ENCODE peak calls at places on chromosomes 4 and X, in five cellular contexts. One of them, this sample, is unnamed.

GRCh38 chr4:159268607-159269006 is 165.7 kb downstream of the RAPGEF2 start:
- DNase-seq in GM13977: no peak
- DNase-seq in AG08396: no peak
- DNase-seq in IMR-90: no peak
- DNase-seq in cardiac septum: no peak
- DNase-seq in this sample: no peak

GRCh38 chr4:116073051-116073450 is 959.6 kb upstream of the NDST4 start:
- DNase-seq in AG08396: no peak
- DNase-seq in IMR-90: no peak
- DNase-seq in cardiac septum: no peak
- DNase-seq in GM13977: no peak
- DNase-seq in this sample: no peak

GRCh38 chr4:1344696-1345095 is 2.3 kb upstream of the UVSSA start:
- DNase-seq in AG08396: no peak
- DNase-seq in IMR-90: peak
- DNase-seq in cardiac septum: no peak
- DNase-seq in GM13977: no peak
- DNase-seq in this sample: no peak

GRCh38 chrX:40947276-40947675 is 138.0 kb upstream of the USP9X start:
- DNase-seq in cardiac septum: no peak
- DNase-seq in AG08396: peak
- DNase-seq in IMR-90: peak
- DNase-seq in GM13977: no peak
- DNase-seq in this sample: no peak

GRCh38 chr4:139665690-139666529 is at the start of gene MGST2:
- DNase-seq in IMR-90: peak
- DNase-seq in AG08396: peak
- DNase-seq in GM13977: peak
- DNase-seq in cardiac septum: peak
- DNase-seq in this sample: no peak

GRCh38 chr4:25564836-25565235 is 90.8 kb upstream of the SLC34A2 start:
- DNase-seq in IMR-90: no peak
- DNase-seq in AG08396: no peak
- DNase-seq in cardiac septum: no peak
- DNase-seq in GM13977: no peak
- DNase-seq in this sample: no peak

GRCh38 chrX:122094611-122095010 is 1047.2 kb downstream of the GLUD2 start:
- DNase-seq in cardiac septum: no peak
- DNase-seq in GM13977: no peak
- DNase-seq in AG08396: no peak
- DNase-seq in IMR-90: no peak
- DNase-seq in this sample: no peak

GRCh38 chr4:24121395-24122175 is 231.7 kb upstream of the PPARGC1A start:
- DNase-seq in cardiac septum: no peak
- DNase-seq in AG08396: no peak
- DNase-seq in GM13977: no peak
- DNase-seq in IMR-90: peak
- DNase-seq in this sample: no peak

GRCh38 chr4:18938343-18939109 is 917.0 kb upstream of the LCORL start:
- DNase-seq in cardiac septum: no peak
- DNase-seq in IMR-90: no peak
- DNase-seq in GM13977: no peak
- DNase-seq in AG08396: no peak
- DNase-seq in this sample: no peak

GRCh38 chr4:165404080-165404479 is 25.3 kb downstream of the CPE start:
- DNase-seq in AG08396: no peak
- DNase-seq in cardiac septum: no peak
- DNase-seq in IMR-90: no peak
- DNase-seq in GM13977: no peak
- DNase-seq in this sample: no peak

GRCh38 chr4:20299515-20299914 is 47.8 kb downstream of the SLIT2 start:
- DNase-seq in AG08396: peak
- DNase-seq in GM13977: no peak
- DNase-seq in IMR-90: peak
- DNase-seq in cardiac septum: no peak
- DNase-seq in this sample: no peak

GRCh38 chrX:139889760-139890159 is 43.1 kb downstream of the ATP11C start:
- DNase-seq in GM13977: no peak
- DNase-seq in cardiac septum: no peak
- DNase-seq in IMR-90: peak
- DNase-seq in AG08396: no peak
- DNase-seq in this sample: no peak

GRCh38 chrX:141468940-141469339 is 115.6 kb downstream of the SPANXA1 start:
- DNase-seq in cardiac septum: no peak
- DNase-seq in IMR-90: peak
- DNase-seq in AG08396: no peak
- DNase-seq in GM13977: no peak
- DNase-seq in this sample: no peak

GRCh38 chrX:135345328-135345645 is 36.0 kb downstream of the ETDC start:
- DNase-seq in IMR-90: peak
- DNase-seq in cardiac septum: no peak
- DNase-seq in GM13977: no peak
- DNase-seq in AG08396: peak
- DNase-seq in this sample: no peak

GRCh38 chr4:3527101-3527913 is 4.9 kb downstream of the LRPAP1 start:
- DNase-seq in IMR-90: no peak
- DNase-seq in AG08396: no peak
- DNase-seq in cardiac septum: peak
- DNase-seq in GM13977: no peak
- DNase-seq in this sample: no peak

GRCh38 chr4:8210631-8211030 is 11.5 kb downstream of the SH3TC1 start:
- DNase-seq in IMR-90: no peak
- DNase-seq in cardiac septum: no peak
- DNase-seq in AG08396: no peak
- DNase-seq in GM13977: no peak
- DNase-seq in this sample: no peak

GRCh38 chr4:185278716-185279115 is 69.3 kb downstream of the SNX25 start:
- DNase-seq in IMR-90: peak
- DNase-seq in AG08396: no peak
- DNase-seq in GM13977: no peak
- DNase-seq in cardiac septum: no peak
- DNase-seq in this sample: no peak

GRCh38 chr4:185710487-185710995 is 101.5 kb downstream of the SORBS2 start:
- DNase-seq in IMR-90: no peak
- DNase-seq in cardiac septum: no peak
- DNase-seq in AG08396: no peak
- DNase-seq in GM13977: no peak
- DNase-seq in this sample: no peak

GRCh38 chr4:1567808-1568581 is 116.1 kb downstream of the FAM53A start:
- DNase-seq in GM13977: peak
- DNase-seq in IMR-90: no peak
- DNase-seq in AG08396: no peak
- DNase-seq in cardiac septum: no peak
- DNase-seq in this sample: no peak

GRCh38 chr4:90580271-90580825 is 453.2 kb downstream of the CCSER1 start:
- DNase-seq in AG08396: no peak
- DNase-seq in IMR-90: no peak
- DNase-seq in cardiac septum: no peak
- DNase-seq in GM13977: no peak
- DNase-seq in this sample: no peak

GRCh38 chr4:52840531-52841350 is 21.4 kb upstream of the RASL11B start:
- DNase-seq in AG08396: no peak
- DNase-seq in GM13977: no peak
- DNase-seq in IMR-90: no peak
- DNase-seq in cardiac septum: no peak
- DNase-seq in this sample: no peak

GRCh38 chr4:118282692-118283091 is 70.1 kb downstream of the PRSS12 start:
- DNase-seq in cardiac septum: no peak
- DNase-seq in IMR-90: peak
- DNase-seq in AG08396: peak
- DNase-seq in GM13977: no peak
- DNase-seq in this sample: no peak

GRCh38 chrX:24799565-24799964 is 105.8 kb downstream of the POLA1 start:
- DNase-seq in AG08396: no peak
- DNase-seq in IMR-90: no peak
- DNase-seq in cardiac septum: no peak
- DNase-seq in GM13977: no peak
- DNase-seq in this sample: no peak

GRCh38 chr4:72786401-72786990 is 217.5 kb upstream of the ADAMTS3 start:
- DNase-seq in cardiac septum: no peak
- DNase-seq in AG08396: no peak
- DNase-seq in IMR-90: no peak
- DNase-seq in GM13977: no peak
- DNase-seq in this sample: no peak

GRCh38 chrX:69541959-69542358 is 37.8 kb downstream of the NALF2 start:
- DNase-seq in cardiac septum: no peak
- DNase-seq in GM13977: no peak
- DNase-seq in AG08396: no peak
- DNase-seq in IMR-90: no peak
- DNase-seq in this sample: no peak

GRCh38 chr4:2867758-2868491 is 24.3 kb downstream of the ADD1 start:
- DNase-seq in IMR-90: peak
- DNase-seq in GM13977: no peak
- DNase-seq in cardiac septum: no peak
- DNase-seq in AG08396: peak
- DNase-seq in this sample: no peak

GRCh38 chrX:154735695-154736393 is 15.0 kb downstream of the GAB3 start:
- DNase-seq in AG08396: peak
- DNase-seq in GM13977: no peak
- DNase-seq in IMR-90: peak
- DNase-seq in cardiac septum: no peak
- DNase-seq in this sample: no peak

GRCh38 chr4:121796283-121796682 is 4.8 kb upstream of the EXOSC9 start:
- DNase-seq in AG08396: no peak
- DNase-seq in GM13977: no peak
- DNase-seq in IMR-90: no peak
- DNase-seq in cardiac septum: no peak
- DNase-seq in this sample: no peak

GRCh38 chr4:77782102-77782835 is 36.9 kb downstream of the CNOT6L start:
- DNase-seq in AG08396: no peak
- DNase-seq in cardiac septum: no peak
- DNase-seq in IMR-90: no peak
- DNase-seq in GM13977: no peak
- DNase-seq in this sample: no peak

GRCh38 chr4:101682946-101683345 is 107.6 kb upstream of the BANK1 start:
- DNase-seq in AG08396: no peak
- DNase-seq in GM13977: no peak
- DNase-seq in cardiac septum: no peak
- DNase-seq in IMR-90: no peak
- DNase-seq in this sample: no peak

GRCh38 chr4:23458061-23458460 is 431.8 kb downstream of the PPARGC1A start:
- DNase-seq in cardiac septum: no peak
- DNase-seq in GM13977: no peak
- DNase-seq in AG08396: no peak
- DNase-seq in IMR-90: no peak
- DNase-seq in this sample: no peak

GRCh38 chr4:161696957-161697356 is 466.8 kb downstream of the FSTL5 start:
- DNase-seq in cardiac septum: no peak
- DNase-seq in AG08396: no peak
- DNase-seq in IMR-90: no peak
- DNase-seq in GM13977: no peak
- DNase-seq in this sample: no peak

GRCh38 chrX:139112432-139112831 is 400.9 kb upstream of the FGF13 start:
- DNase-seq in cardiac septum: no peak
- DNase-seq in IMR-90: no peak
- DNase-seq in GM13977: no peak
- DNase-seq in AG08396: no peak
- DNase-seq in this sample: no peak

GRCh38 chr4:23979534-23979933 is 89.7 kb upstream of the PPARGC1A start:
- DNase-seq in GM13977: no peak
- DNase-seq in IMR-90: no peak
- DNase-seq in AG08396: no peak
- DNase-seq in cardiac septum: no peak
- DNase-seq in this sample: no peak

GRCh38 chrX:4622768-4623167 is 909.3 kb upstream of the PRKX start:
- DNase-seq in IMR-90: no peak
- DNase-seq in cardiac septum: no peak
- DNase-seq in GM13977: no peak
- DNase-seq in AG08396: no peak
- DNase-seq in this sample: no peak